ENCODE peak calls at places on chromosomes 5 and 9, in six cellular contexts. One of them, this sample, is unnamed. For H3K9me3, the result is how much of the 10 kb centered on the place peaks cover.

GRCh38 chr5:73153513-73153912 is 19.5 kb upstream of the TMEM174 start:
- DNase-seq in CD8-positive, alpha-beta T cell: no peak
- DNase-seq in Peyer's patch: no peak
- DNase-seq in psoas muscle: no peak
- DNase-seq in right cardiac atrium: no peak
- DNase-seq in NT2/D1: no peak
- DNase-seq in this sample: no peak

GRCh38 chr5:6305821-6306220 is 72.5 kb downstream of the MED10 start:
- DNase-seq in CD8-positive, alpha-beta T cell: no peak
- DNase-seq in Peyer's patch: no peak
- DNase-seq in psoas muscle: no peak
- DNase-seq in right cardiac atrium: no peak
- DNase-seq in NT2/D1: no peak
- DNase-seq in this sample: no peak

GRCh38 chr9:35844628-35845301 is 15.7 kb downstream of the TMEM8B start:
- DNase-seq in CD8-positive, alpha-beta T cell: peak
- DNase-seq in Peyer's patch: peak
- DNase-seq in psoas muscle: no peak
- DNase-seq in right cardiac atrium: no peak
- DNase-seq in NT2/D1: no peak
- DNase-seq in this sample: no peak

GRCh38 chr9:92513349-92513748 is 22.4 kb downstream of the ECM2 start:
- DNase-seq in CD8-positive, alpha-beta T cell: no peak
- DNase-seq in Peyer's patch: no peak
- DNase-seq in psoas muscle: no peak
- DNase-seq in right cardiac atrium: no peak
- DNase-seq in NT2/D1: no peak
- DNase-seq in this sample: no peak

GRCh38 chr5:10064546-10065215 is 185.0 kb downstream of the ATPSCKMT start:
- DNase-seq in CD8-positive, alpha-beta T cell: no peak
- DNase-seq in Peyer's patch: no peak
- DNase-seq in psoas muscle: no peak
- DNase-seq in right cardiac atrium: no peak
- DNase-seq in NT2/D1: no peak
- DNase-seq in this sample: no peak

GRCh38 chr5:136146201-136146600 is 13.6 kb downstream of the SMAD5 start:
- DNase-seq in CD8-positive, alpha-beta T cell: no peak
- DNase-seq in Peyer's patch: no peak
- DNase-seq in psoas muscle: no peak
- DNase-seq in right cardiac atrium: no peak
- DNase-seq in NT2/D1: no peak
- DNase-seq in this sample: no peak

GRCh38 chr9:92100237-92100911 is 14.8 kb downstream of the SPTLC1 start:
- DNase-seq in CD8-positive, alpha-beta T cell: no peak
- DNase-seq in Peyer's patch: no peak
- DNase-seq in psoas muscle: no peak
- DNase-seq in right cardiac atrium: no peak
- DNase-seq in NT2/D1: no peak
- DNase-seq in this sample: no peak

GRCh38 chr9:94697972-94698581 is 28.4 kb upstream of the AOPEP start:
- DNase-seq in CD8-positive, alpha-beta T cell: no peak
- DNase-seq in Peyer's patch: no peak
- DNase-seq in psoas muscle: no peak
- DNase-seq in right cardiac atrium: no peak
- DNase-seq in NT2/D1: peak
- DNase-seq in this sample: no peak

GRCh38 chr5:134647750-134648424 is 698 bp upstream of the SEC24A start:
- DNase-seq in CD8-positive, alpha-beta T cell: peak
- DNase-seq in Peyer's patch: no peak
- DNase-seq in psoas muscle: peak
- DNase-seq in right cardiac atrium: no peak
- DNase-seq in NT2/D1: no peak
- DNase-seq in this sample: no peak

GRCh38 chr5:107487056-107487461 is 183.7 kb downstream of the EFNA5 start:
- DNase-seq in CD8-positive, alpha-beta T cell: no peak
- DNase-seq in Peyer's patch: no peak
- DNase-seq in psoas muscle: peak
- DNase-seq in right cardiac atrium: no peak
- DNase-seq in NT2/D1: no peak
- DNase-seq in this sample: no peak

GRCh38 chr5:79193643-79194042 is 42.3 kb upstream of the JMY start:
- DNase-seq in CD8-positive, alpha-beta T cell: no peak
- DNase-seq in Peyer's patch: no peak
- DNase-seq in psoas muscle: no peak
- DNase-seq in right cardiac atrium: no peak
- DNase-seq in NT2/D1: no peak
- DNase-seq in this sample: no peak

GRCh38 chr9:84668204-84669007 is 1.1 kb upstream of the NTRK2 start:
- DNase-seq in CD8-positive, alpha-beta T cell: no peak
- DNase-seq in Peyer's patch: peak
- DNase-seq in psoas muscle: peak
- DNase-seq in right cardiac atrium: peak
- DNase-seq in NT2/D1: peak
- DNase-seq in this sample: peak

GRCh38 chr9:18989097-18989496 is 43.9 kb downstream of the SAXO1 start:
- DNase-seq in CD8-positive, alpha-beta T cell: no peak
- DNase-seq in Peyer's patch: no peak
- DNase-seq in psoas muscle: no peak
- DNase-seq in right cardiac atrium: no peak
- DNase-seq in NT2/D1: no peak
- DNase-seq in this sample: no peak

GRCh38 chr9:76082062-76082461 is 191.6 kb downstream of the PCSK5 start:
- DNase-seq in CD8-positive, alpha-beta T cell: no peak
- DNase-seq in Peyer's patch: no peak
- DNase-seq in psoas muscle: no peak
- DNase-seq in right cardiac atrium: no peak
- DNase-seq in NT2/D1: no peak
- DNase-seq in this sample: no peak

GRCh38 chr5:178121450-178122276 is 8.3 kb downstream of the N4BP3 start:
- DNase-seq in CD8-positive, alpha-beta T cell: no peak
- DNase-seq in Peyer's patch: peak
- DNase-seq in psoas muscle: no peak
- DNase-seq in right cardiac atrium: no peak
- DNase-seq in NT2/D1: no peak
- DNase-seq in this sample: no peak

GRCh38 chr9:123020796-123021195 is 12.7 kb upstream of the GPR21 start:
- DNase-seq in CD8-positive, alpha-beta T cell: no peak
- DNase-seq in Peyer's patch: no peak
- DNase-seq in psoas muscle: no peak
- DNase-seq in right cardiac atrium: no peak
- DNase-seq in NT2/D1: no peak
- DNase-seq in this sample: no peak

GRCh38 chr9:18333157-18333556 is 140.8 kb upstream of the ADAMTSL1 start:
- DNase-seq in CD8-positive, alpha-beta T cell: no peak
- DNase-seq in Peyer's patch: no peak
- DNase-seq in psoas muscle: no peak
- DNase-seq in right cardiac atrium: no peak
- DNase-seq in NT2/D1: no peak
- DNase-seq in this sample: no peak

GRCh38 chr9:110767559-110768063 is 99.0 kb downstream of the MUSK start:
- DNase-seq in CD8-positive, alpha-beta T cell: no peak
- DNase-seq in Peyer's patch: peak
- DNase-seq in psoas muscle: peak
- DNase-seq in right cardiac atrium: peak
- DNase-seq in NT2/D1: no peak
- DNase-seq in this sample: no peak

GRCh38 chr9:129283705-129284606 is 105.9 kb upstream of the IER5L start:
- DNase-seq in CD8-positive, alpha-beta T cell: no peak
- DNase-seq in Peyer's patch: peak
- DNase-seq in psoas muscle: no peak
- DNase-seq in right cardiac atrium: no peak
- DNase-seq in NT2/D1: no peak
- DNase-seq in this sample: no peak

GRCh38 chr9:40913928-40914673 is 214.4 kb downstream of the FOXD4L6 start:
- DNase-seq in CD8-positive, alpha-beta T cell: no peak
- DNase-seq in Peyer's patch: no peak
- DNase-seq in psoas muscle: no peak
- DNase-seq in right cardiac atrium: no peak
- DNase-seq in NT2/D1: no peak
- DNase-seq in this sample: no peak

GRCh38 chr9:40911647-40912046 is 216.8 kb downstream of the FOXD4L6 start:
- DNase-seq in CD8-positive, alpha-beta T cell: no peak
- DNase-seq in Peyer's patch: no peak
- DNase-seq in psoas muscle: no peak
- DNase-seq in right cardiac atrium: no peak
- DNase-seq in NT2/D1: no peak
- DNase-seq in this sample: no peak

GRCh38 chr9:40913096-40913719 is 215.3 kb downstream of the FOXD4L6 start:
- DNase-seq in CD8-positive, alpha-beta T cell: no peak
- DNase-seq in Peyer's patch: no peak
- DNase-seq in psoas muscle: no peak
- DNase-seq in right cardiac atrium: no peak
- DNase-seq in NT2/D1: no peak
- DNase-seq in this sample: no peak

GRCh38 chr9:40909821-40910220 is 218.7 kb downstream of the FOXD4L6 start:
- DNase-seq in CD8-positive, alpha-beta T cell: no peak
- DNase-seq in Peyer's patch: no peak
- DNase-seq in psoas muscle: no peak
- DNase-seq in right cardiac atrium: no peak
- DNase-seq in NT2/D1: no peak
- DNase-seq in this sample: no peak

GRCh38 chr9:40914772-40915659 is 213.5 kb downstream of the FOXD4L6 start:
- DNase-seq in CD8-positive, alpha-beta T cell: no peak
- DNase-seq in Peyer's patch: no peak
- DNase-seq in psoas muscle: no peak
- DNase-seq in right cardiac atrium: no peak
- DNase-seq in NT2/D1: no peak
- DNase-seq in this sample: no peak
- H3K9me3 ChIP-seq in CD8-positive, alpha-beta T cell: under half
- H3K9me3 ChIP-seq in Peyer's patch: half or more
- H3K9me3 ChIP-seq in psoas muscle: half or more
- H3K9me3 ChIP-seq in right cardiac atrium: under half
- H3K9me3 ChIP-seq in NT2/D1: under half
- H3K9me3 ChIP-seq in this sample: half or more

GRCh38 chr9:132699926-132700325 is 29.7 kb downstream of the GTF3C4 start:
- DNase-seq in CD8-positive, alpha-beta T cell: no peak
- DNase-seq in Peyer's patch: no peak
- DNase-seq in psoas muscle: no peak
- DNase-seq in right cardiac atrium: no peak
- DNase-seq in NT2/D1: no peak
- DNase-seq in this sample: no peak

GRCh38 chr9:132697230-132697629 is 27.0 kb downstream of the GTF3C4 start:
- DNase-seq in CD8-positive, alpha-beta T cell: no peak
- DNase-seq in Peyer's patch: no peak
- DNase-seq in psoas muscle: no peak
- DNase-seq in right cardiac atrium: no peak
- DNase-seq in NT2/D1: no peak
- DNase-seq in this sample: no peak

GRCh38 chr9:132703336-132703735 is 33.1 kb downstream of the GTF3C4 start:
- DNase-seq in CD8-positive, alpha-beta T cell: no peak
- DNase-seq in Peyer's patch: no peak
- DNase-seq in psoas muscle: no peak
- DNase-seq in right cardiac atrium: no peak
- DNase-seq in NT2/D1: no peak
- DNase-seq in this sample: no peak

GRCh38 chr9:132702254-132702653 is 32.0 kb downstream of the GTF3C4 start:
- DNase-seq in CD8-positive, alpha-beta T cell: no peak
- DNase-seq in Peyer's patch: no peak
- DNase-seq in psoas muscle: no peak
- DNase-seq in right cardiac atrium: no peak
- DNase-seq in NT2/D1: no peak
- DNase-seq in this sample: no peak

DNA sequence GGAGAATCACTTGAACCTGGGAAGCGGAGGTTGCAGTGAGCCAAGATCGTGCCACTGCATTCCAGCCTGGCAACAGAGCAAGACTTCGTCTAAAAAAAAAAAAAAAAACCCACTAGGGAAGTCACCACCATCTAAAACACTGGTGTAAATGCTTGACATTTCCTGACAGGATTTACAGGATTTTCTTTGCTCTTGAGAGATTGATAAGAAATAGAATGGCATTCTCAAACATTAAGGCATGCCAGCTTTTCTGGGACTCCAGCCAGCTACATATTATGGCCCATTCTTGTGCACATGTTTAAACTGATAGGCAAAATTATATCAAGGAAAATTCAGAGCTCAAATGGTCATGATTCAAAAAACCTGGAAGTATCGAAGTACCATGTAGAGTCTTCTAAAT is 28.7 kb downstream of the GTF3C4 start:
- DNase-seq in CD8-positive, alpha-beta T cell: no peak
- DNase-seq in Peyer's patch: no peak
- DNase-seq in psoas muscle: no peak
- DNase-seq in right cardiac atrium: no peak
- DNase-seq in NT2/D1: no peak
- DNase-seq in this sample: no peak
- H3K9me3 ChIP-seq in CD8-positive, alpha-beta T cell: under half
- H3K9me3 ChIP-seq in Peyer's patch: under half
- H3K9me3 ChIP-seq in psoas muscle: under half
- H3K9me3 ChIP-seq in right cardiac atrium: under half
- H3K9me3 ChIP-seq in NT2/D1: under half
- H3K9me3 ChIP-seq in this sample: under half

GRCh38 chr5:141437208-141437607 is 6.9 kb downstream of the PCDHGA12 start:
- DNase-seq in CD8-positive, alpha-beta T cell: no peak
- DNase-seq in Peyer's patch: no peak
- DNase-seq in psoas muscle: no peak
- DNase-seq in right cardiac atrium: no peak
- DNase-seq in NT2/D1: no peak
- DNase-seq in this sample: no peak
- H3K9me3 ChIP-seq in CD8-positive, alpha-beta T cell: under half
- H3K9me3 ChIP-seq in Peyer's patch: under half
- H3K9me3 ChIP-seq in psoas muscle: under half
- H3K9me3 ChIP-seq in right cardiac atrium: under half
- H3K9me3 ChIP-seq in NT2/D1: under half
- H3K9me3 ChIP-seq in this sample: under half

GRCh38 chr5:143086851-143087637 is 316.4 kb downstream of the NR3C1 start:
- DNase-seq in CD8-positive, alpha-beta T cell: no peak
- DNase-seq in Peyer's patch: no peak
- DNase-seq in psoas muscle: no peak
- DNase-seq in right cardiac atrium: no peak
- DNase-seq in NT2/D1: no peak
- DNase-seq in this sample: no peak
- H3K9me3 ChIP-seq in CD8-positive, alpha-beta T cell: under half
- H3K9me3 ChIP-seq in Peyer's patch: under half
- H3K9me3 ChIP-seq in psoas muscle: under half
- H3K9me3 ChIP-seq in right cardiac atrium: under half
- H3K9me3 ChIP-seq in NT2/D1: under half
- H3K9me3 ChIP-seq in this sample: under half

GRCh38 chr9:79193506-79194223 is 378.1 kb upstream of the TLE4 start:
- DNase-seq in CD8-positive, alpha-beta T cell: no peak
- DNase-seq in Peyer's patch: no peak
- DNase-seq in psoas muscle: no peak
- DNase-seq in right cardiac atrium: no peak
- DNase-seq in NT2/D1: no peak
- DNase-seq in this sample: no peak
- H3K9me3 ChIP-seq in CD8-positive, alpha-beta T cell: under half
- H3K9me3 ChIP-seq in Peyer's patch: under half
- H3K9me3 ChIP-seq in psoas muscle: under half
- H3K9me3 ChIP-seq in right cardiac atrium: under half
- H3K9me3 ChIP-seq in NT2/D1: under half
- H3K9me3 ChIP-seq in this sample: under half

GRCh38 chr9:107223381-107223780 is 59.7 kb upstream of the RAD23B start:
- DNase-seq in CD8-positive, alpha-beta T cell: no peak
- DNase-seq in Peyer's patch: no peak
- DNase-seq in psoas muscle: no peak
- DNase-seq in right cardiac atrium: no peak
- DNase-seq in NT2/D1: no peak
- DNase-seq in this sample: no peak
- H3K9me3 ChIP-seq in CD8-positive, alpha-beta T cell: under half
- H3K9me3 ChIP-seq in Peyer's patch: under half
- H3K9me3 ChIP-seq in psoas muscle: under half
- H3K9me3 ChIP-seq in right cardiac atrium: under half
- H3K9me3 ChIP-seq in NT2/D1: under half
- H3K9me3 ChIP-seq in this sample: under half

This sample was measured in T-helper 17 cell.